ENCODE peak calls at places on chromosomes 13 and 19, in six cellular contexts. H, L, F, W, S and Y are unnamed samples.

GRCh38 chr13:49926019-49926418 is 10.1 kb downstream of the SPRYD7 start:
- DNase-seq in H (no peak), L (no peak), F (no peak), W (peak; percentile 41), S (no peak), Y (no peak)

GRCh38 chr19:34651747-34652146 is 25.2 kb downstream of the SCGB2B2 start:
- DNase-seq in H (no peak), L (no peak), F (no peak), W (no peak), S (no peak), Y (no peak)

GRCh38 chr13:40149611-40150283 is 494.3 kb downstream of the COG6 start:
- DNase-seq in H (peak; percentile 75), L (peak; percentile 20), F (no peak), W (no peak), S (no peak), Y (no peak)

GRCh38 chr13:59416561-59416960 is 747.2 kb downstream of the DIAPH3 start:
- DNase-seq in H (no peak), L (no peak), F (no peak), W (no peak), S (no peak), Y (no peak)

GRCh38 chr13:105466376-105466775 is 1069.1 kb downstream of the EFNB2 start:
- DNase-seq in H (no peak), L (no peak), F (no peak), W (no peak), S (no peak), Y (no peak)

GRCh38 chr13:111040821-111041220 is 74.3 kb upstream of the ARHGEF7 start:
- DNase-seq in H (no peak), L (no peak), F (no peak), W (no peak), S (no peak), Y (no peak)

GRCh38 chr13:48908381-48909087 is 67.2 kb upstream of the FNDC3A start:
- DNase-seq in H (no peak), L (no peak), F (no peak), W (no peak), S (no peak), Y (no peak)

GRCh38 chr19:6738726-6739389 is 622 bp upstream of the TRIP10 start:
- DNase-seq in H (no peak), L (no peak), F (no peak), W (no peak), S (no peak), Y (no peak)

GRCh38 chr13:46665630-46666482 is 112.9 kb downstream of the LRCH1 start:
- DNase-seq in H (no peak), L (no peak), F (no peak), W (no peak), S (no peak), Y (no peak)

GRCh38 chr19:10270616-10271394 is at the start of gene ICAM1:
- DNase-seq in H (peak; percentile 37), L (no peak), F (no peak), W (peak; percentile 81), S (no peak), Y (no peak)